ENCODE peak calls at places on chromosomes 13 and 19, in ten cellular contexts. S, I, Q, W, U, Z, B, Y, X and T are unnamed samples.

GRCh38 chr19:17953316-17953801 is 13.5 kb upstream of the KCNN1 start:
- DNase-seq in X (no peak), Z (no peak), Y (no peak), W (no peak), Q (no peak), I (no peak), U (no peak), B (no peak), S (no peak), T (no peak)

GRCh38 chr13:101623469-101624209 is 171.2 kb downstream of the ITGBL1 start:
- DNase-seq in Y (no peak), S (no peak), Q (no peak), U (no peak), W (no peak), I (no peak), B (no peak), X (no peak), Z (no peak), T (no peak)

GRCh38 chr19:39430675-39431593 is 4.8 kb downstream of the RPS16 start:
- DNase-seq in B (no peak), I (peak; percentile 73), W (no peak), Q (no peak), S (no peak), X (peak; percentile 20), Y (no peak), U (no peak), Z (peak; percentile 75), T (no peak)

GRCh38 chr13:41085961-41086360 is 24.7 kb downstream of the WBP4 start:
- DNase-seq in Y (no peak), B (no peak), S (no peak), X (no peak), I (no peak), W (no peak), U (no peak), Z (no peak), Q (no peak), T (no peak)

GRCh38 chr13:112791662-112792440 is 102.0 kb downstream of the ATP11A start:
- DNase-seq in Q (no peak), W (no peak), U (peak; percentile 8), Y (no peak), X (no peak), I (no peak), Z (no peak), B (no peak), S (no peak), T (no peak)

GRCh38 chr19:53868091-53868891 is 608 bp downstream of the MYADM start:
- DNase-seq in X (peak; percentile 70), I (peak; percentile 84), B (peak; percentile 67), S (no peak), Q (peak; percentile 61), Y (peak; percentile 58), U (peak; percentile 61), Z (peak; percentile 91), W (peak; percentile 76), T (no peak)

GRCh38 chr19:28296506-28296905 is 916.4 kb downstream of the UQCRFS1 start:
- DNase-seq in W (no peak), Q (no peak), Z (no peak), I (no peak), S (no peak), U (no peak), X (no peak), B (no peak), Y (no peak), T (no peak)

GRCh38 chr13:42152495-42152894 is 104.0 kb downstream of the DGKH start:
- DNase-seq in S (no peak), I (no peak), U (no peak), W (no peak), Z (no peak), X (no peak), B (no peak), Q (no peak), Y (no peak), T (no peak)

GRCh38 chr13:67131393-67131792 is 98.7 kb downstream of the PCDH9 start:
- DNase-seq in U (no peak), Z (no peak), Y (no peak), Q (no peak), X (no peak), I (no peak), B (no peak), W (no peak), S (no peak), T (no peak)

GRCh38 chr19:8206147-8207087 is 2.8 kb upstream of the CERS4 start:
- DNase-seq in I (no peak), S (no peak), Q (no peak), Z (no peak), B (no peak), W (no peak), Y (no peak), X (no peak), U (no peak), T (no peak)

GRCh38 chr19:19260842-19261241 is 12.3 kb downstream of the TM6SF2 start:
- DNase-seq in Z (no peak), Y (no peak), U (no peak), Q (no peak), X (no peak), B (no peak), S (no peak), I (no peak), W (no peak), T (no peak)

GRCh38 chr19:6590458-6591319 is at the start of gene CD70:
- DNase-seq in B (no peak), Z (peak; percentile 86), W (no peak), Q (no peak), I (peak; percentile 79), U (no peak), X (no peak), S (no peak), Y (peak; percentile 28), T (no peak)

GRCh38 chr19:49926520-49926919 is 2.5 kb upstream of the ATF5 start:
- DNase-seq in W (no peak), U (no peak), I (no peak), Z (no peak), B (no peak), X (no peak), Q (no peak), S (no peak), Y (no peak), T (no peak)

GRCh38 chr19:44025217-44025936 is at the start of gene ZNF222:
- DNase-seq in S (peak; percentile 78), U (peak; percentile 83), W (peak; percentile 67), B (peak; percentile 75), Y (peak; percentile 67), I (peak; percentile 85), Q (peak; percentile 76), Z (peak; percentile 94), X (peak; percentile 90), T (peak; percentile 27)

GRCh38 chr19:16628984-16629691 is 1.1 kb upstream of the MED26 start:
- DNase-seq in B (peak; percentile 62), I (no peak), U (peak; percentile 59), Y (no peak), Q (no peak), S (peak; percentile 55), Z (no peak), W (no peak), X (peak; percentile 77), T (no peak)
- H3K4me1 ChIP-seq in B (peaks cover 25% of the 10 kb centered on the region), I (peaks cover 14% of the 10 kb centered on the region), U (no peaks in the 10 kb centered on the region), Y (peaks cover 24% of the 10 kb centered on the region), Q (peaks cover 47% of the 10 kb centered on the region), S (no peaks in the 10 kb centered on the region), Z (peaks cover 43% of the 10 kb centered on the region), W (peaks cover 21% of the 10 kb centered on the region), X (no peaks in the 10 kb centered on the region), T (peaks cover 19% of the 10 kb centered on the region)

GRCh38 chr19:10338940-10339339 is 484 bp downstream of the ICAM3 start:
- DNase-seq in B (no peak), Q (no peak), S (no peak), Y (no peak), I (no peak), W (no peak), X (no peak), U (no peak), Z (no peak), T (no peak)
- H3K27ac ChIP-seq in B (no peak overlapping the region), Q (peak overlapping the region; percentile 86), S (no peak overlapping the region), Y (peak overlapping the region; percentile 53), I (no peak overlapping the region), W (no peak overlapping the region), X (no peak overlapping the region), U (no peak overlapping the region), Z (peak overlapping the region; percentile 85), T (no peak overlapping the region)

GRCh38 chr19:10748924-10749434 is 31.1 kb downstream of the DNM2 start:
- DNase-seq in Q (peak; percentile 60), S (no peak), Z (no peak), Y (no peak), B (peak; percentile 79), U (no peak), X (peak; percentile 95), W (no peak), I (peak; percentile 66), T (no peak)

GRCh38 chr19:10747674-10748073 is 29.8 kb downstream of the DNM2 start:
- DNase-seq in Q (no peak), B (no peak), I (no peak), S (no peak), W (no peak), X (peak; percentile 75), Z (no peak), Y (no peak), U (no peak), T (no peak)

GRCh38 chr19:10747271-10747670 is 29.4 kb downstream of the DNM2 start:
- DNase-seq in B (no peak), S (no peak), Z (no peak), Q (no peak), I (no peak), Y (no peak), U (no peak), X (peak; percentile 90), W (no peak), T (no peak)

GRCh38 chr19:10749435-10750384 is 31.8 kb downstream of the DNM2 start:
- DNase-seq in I (no peak), Q (no peak), Z (no peak), X (peak; percentile 92), S (no peak), U (no peak), W (no peak), B (no peak), Y (no peak), T (no peak)

DNA sequence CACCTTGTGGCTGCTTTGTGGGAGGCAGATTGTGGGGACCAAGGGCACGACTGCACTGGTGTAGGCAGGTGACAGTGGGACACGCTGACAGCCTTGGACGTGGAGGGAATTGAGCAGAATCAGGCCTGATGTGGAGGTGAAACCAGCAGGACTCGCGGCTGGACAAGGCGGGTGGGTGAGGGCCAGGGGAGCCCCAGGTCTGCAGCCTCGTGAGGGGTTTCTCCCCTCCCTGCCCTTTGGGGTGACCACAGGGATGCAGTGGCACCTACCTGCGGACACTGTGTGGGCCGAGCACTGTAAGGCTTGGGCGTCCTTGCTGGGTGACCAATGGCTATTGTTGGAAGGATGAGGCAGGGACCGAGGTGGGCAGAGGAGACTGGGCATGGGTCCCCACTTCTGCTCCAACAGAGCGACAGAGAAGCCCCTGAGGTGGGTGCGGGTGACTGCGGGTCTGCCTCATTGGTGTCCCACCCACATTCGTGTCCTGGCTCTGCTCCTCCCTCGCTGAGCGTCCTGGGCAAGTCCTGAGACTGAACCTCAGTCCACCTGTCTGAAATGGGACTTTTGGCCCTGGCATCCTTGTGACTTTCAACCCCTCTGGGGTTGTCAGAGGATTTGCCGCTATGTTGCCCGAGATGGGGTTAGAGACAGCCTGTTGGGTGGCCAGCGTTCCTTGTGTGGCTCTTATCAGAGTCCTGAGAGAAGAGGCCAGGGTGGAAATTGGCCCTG is 30.5 kb downstream of the DNM2 start:
- DNase-seq in X (no peak), B (no peak), S (no peak), W (no peak), Q (no peak), Z (no peak), U (no peak), I (no peak), Y (no peak), T (no peak)
- H3K4me1 ChIP-seq in X (peaks cover 61% of the 10 kb centered on the region), B (peaks cover 38% of the 10 kb centered on the region), S (no peaks in the 10 kb centered on the region), W (peaks cover 31% of the 10 kb centered on the region), Q (peaks cover 80% of the 10 kb centered on the region), Z (peaks cover 97% of the 10 kb centered on the region), U (peaks cover 7% of the 10 kb centered on the region), I (peaks cover 17% of the 10 kb centered on the region), Y (peaks cover 66% of the 10 kb centered on the region), T (peaks cover 74% of the 10 kb centered on the region)

GRCh38 chr19:14002571-14003278 is 3.4 kb downstream of the RFX1 start:
- DNase-seq in X (no peak), S (no peak), Z (no peak), B (no peak), Y (peak; percentile 51), U (no peak), Q (no peak), I (no peak), W (no peak), T (no peak)
- H3K27ac ChIP-seq in X (peak overlapping the region; percentile 25), S (peak overlapping the region; percentile 16), Z (peak overlapping the region; percentile 99), B (no peak overlapping the region), Y (peak overlapping the region; percentile 66), U (peak overlapping the region; percentile 100), Q (peak overlapping the region; percentile 99), I (no peak overlapping the region), W (peak overlapping the region; percentile 100), T (peak overlapping the region; percentile 100)